ENCODE peak calls at places on chromosomes 3 and 15, in five cellular contexts. G is stomach, Y is suprapubic skin, K is transverse colon, B is breast epithelium. L is an unnamed sample.

GRCh38 chr3:59783468-59783988 is 733.7 kb upstream of the CFAP20DC start:
- DNase-seq in G (no peak), Y (no peak), K (no peak), B (no peak), L (no peak)

GRCh38 chr3:127172670-127173515 is 20.0 kb upstream of the PRR23E start:
- DNase-seq in G (no peak), Y (no peak), K (no peak), B (no peak), L (no peak)

GRCh38 chr3:64972793-64973192 is 285.0 kb upstream of the ADAMTS9 start:
- DNase-seq in G (no peak), Y (no peak), K (no peak), B (no peak), L (no peak)

GRCh38 chr15:36612063-36612788 is 32.8 kb downstream of the CDIN1 start:
- DNase-seq in G (no peak), Y (no peak), K (no peak), B (no peak), L (no peak)

GRCh38 chr15:88613074-88613944 is 7.8 kb upstream of the AEN start:
- DNase-seq in G (no peak), Y (no peak), K (no peak), B (no peak), L (no peak)

GRCh38 chr3:13550257-13550693 is 1.4 kb downstream of the FBLN2 start:
- DNase-seq in G (no peak), Y (no peak), K (no peak), B (no peak), L (no peak)

GRCh38 chr3:113847664-113848461 is 9.3 kb downstream of the GRAMD1C start:
- DNase-seq in G (no peak), Y (no peak), K (no peak), B (no peak), L (no peak)

GRCh38 chr15:28456476-28457395 is 76.0 kb downstream of the GOLGA8G start:
- DNase-seq in G (no peak), Y (peak), K (no peak), B (peak), L (peak)

GRCh38 chr3:196322-197153 is at the start of gene CHL1:
- DNase-seq in G (no peak), Y (peak), K (no peak), B (no peak), L (no peak)

GRCh38 chr3:187382609-187383151 is 14.5 kb downstream of the RTP4 start:
- DNase-seq in G (no peak), Y (no peak), K (no peak), B (no peak), L (no peak)

GRCh38 chr3:184284696-184285095 is 8.9 kb downstream of the ECE2 start:
- DNase-seq in G (peak), Y (no peak), K (no peak), B (no peak), L (no peak)

GRCh38 chr15:38707802-38708671 is 143.4 kb upstream of the RASGRP1 start:
- DNase-seq in G (peak), Y (no peak), K (peak), B (no peak), L (no peak)

GRCh38 chr3:72271923-72272322 is 487.0 kb upstream of the PROK2 start:
- DNase-seq in G (no peak), Y (no peak), K (no peak), B (no peak), L (no peak)

DNA sequence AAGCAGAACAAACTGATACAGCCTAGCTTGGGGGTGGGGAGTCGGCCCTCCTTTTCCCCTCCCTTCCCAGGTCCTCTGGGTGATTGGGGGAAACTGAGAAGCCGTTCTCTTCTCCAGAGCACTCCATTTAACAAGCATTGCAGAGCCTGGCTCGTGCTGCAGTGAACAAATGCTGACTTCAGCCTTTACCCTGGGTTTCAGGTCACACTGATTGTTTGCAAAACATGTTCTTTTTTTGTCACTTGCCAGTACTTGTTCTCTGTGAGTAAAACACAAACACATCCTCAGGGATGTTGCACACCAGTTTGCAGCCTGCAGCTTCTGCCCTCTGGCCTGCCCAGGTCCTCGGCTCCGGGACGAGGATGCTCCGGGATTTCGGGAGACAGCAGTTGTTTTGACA is 132.8 kb downstream of the PGPEP1L start:
- DNase-seq in G (no peak), Y (no peak), K (no peak), B (no peak), L (no peak)
- TF ChIP-seq POLR2AphosphoS5 in G (no peak), Y (no peak), K (no peak), B (no peak), L (no peak)

DNA sequence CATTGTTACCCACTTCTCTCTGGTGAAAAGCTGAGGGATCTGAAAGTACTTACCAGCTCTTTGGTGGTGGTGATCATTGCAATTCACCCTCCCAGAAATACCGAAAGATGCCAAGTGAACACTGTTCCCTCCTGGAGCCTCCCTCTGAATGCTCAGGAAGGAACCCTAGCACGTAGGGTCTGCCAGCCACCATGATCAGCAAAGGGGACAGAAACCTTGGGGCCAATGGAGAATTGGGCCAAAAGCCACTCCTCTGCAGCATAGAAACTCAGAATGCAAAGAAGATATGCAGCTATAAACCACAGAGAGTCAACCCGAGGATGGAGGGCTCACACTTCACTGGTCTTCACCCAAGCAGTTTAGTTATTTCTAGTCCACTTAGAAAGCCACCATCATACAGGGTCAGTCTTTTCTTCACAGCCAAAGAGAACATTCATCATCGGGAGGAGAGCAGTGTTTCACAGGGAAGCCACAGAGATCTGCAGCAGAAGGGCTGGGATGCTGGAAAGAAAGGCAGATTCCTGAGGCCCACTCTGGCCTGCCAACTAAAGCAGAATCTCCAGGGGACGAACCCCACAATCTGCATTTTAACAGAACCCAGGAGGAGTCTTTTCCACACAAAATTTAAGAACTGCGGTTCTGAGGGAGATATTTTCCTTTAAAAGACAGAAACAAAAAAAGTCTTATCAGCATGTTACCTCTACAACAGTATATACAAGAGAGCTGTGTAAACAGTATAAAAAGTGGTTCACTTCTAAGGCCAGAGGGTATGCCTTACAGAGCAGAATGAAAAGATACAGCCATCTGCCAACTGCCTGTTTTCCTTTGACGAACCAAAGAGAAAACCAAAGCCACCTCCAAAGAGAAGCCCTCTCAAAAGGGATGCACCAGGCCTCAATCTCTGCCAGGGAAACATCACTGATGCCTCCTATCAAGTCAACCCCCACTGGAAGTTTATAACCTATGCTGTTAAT is 11.3 kb downstream of the TBC1D2B start:
- DNase-seq in G (no peak), Y (no peak), K (no peak), B (no peak), L (no peak)
- TF ChIP-seq POLR2A in G (no peak), Y (no peak), K (no peak), B (no peak), L (no peak)

GRCh38 chr15:57680021-57680420 is 26.5 kb upstream of the POLR2M start:
- DNase-seq in G (no peak), Y (no peak), K (no peak), B (no peak), L (no peak)

GRCh38 chr15:57681011-57681410 is 25.5 kb upstream of the POLR2M start:
- DNase-seq in G (no peak), Y (no peak), K (no peak), B (no peak), L (no peak)

GRCh38 chr15:57675481-57676181 is 30.9 kb upstream of the POLR2M start:
- DNase-seq in G (no peak), Y (no peak), K (no peak), B (no peak), L (peak)

GRCh38 chr15:57677206-57677605 is 29.3 kb upstream of the POLR2M start:
- DNase-seq in G (no peak), Y (no peak), K (no peak), B (no peak), L (no peak)

GRCh38 chr15:57676578-57676977 is 29.9 kb upstream of the POLR2M start:
- DNase-seq in G (no peak), Y (no peak), K (no peak), B (no peak), L (no peak)
- H3K27ac ChIP-seq in G (no peak), Y (no peak), K (no peak), B (no peak), L (no peak)

DNA sequence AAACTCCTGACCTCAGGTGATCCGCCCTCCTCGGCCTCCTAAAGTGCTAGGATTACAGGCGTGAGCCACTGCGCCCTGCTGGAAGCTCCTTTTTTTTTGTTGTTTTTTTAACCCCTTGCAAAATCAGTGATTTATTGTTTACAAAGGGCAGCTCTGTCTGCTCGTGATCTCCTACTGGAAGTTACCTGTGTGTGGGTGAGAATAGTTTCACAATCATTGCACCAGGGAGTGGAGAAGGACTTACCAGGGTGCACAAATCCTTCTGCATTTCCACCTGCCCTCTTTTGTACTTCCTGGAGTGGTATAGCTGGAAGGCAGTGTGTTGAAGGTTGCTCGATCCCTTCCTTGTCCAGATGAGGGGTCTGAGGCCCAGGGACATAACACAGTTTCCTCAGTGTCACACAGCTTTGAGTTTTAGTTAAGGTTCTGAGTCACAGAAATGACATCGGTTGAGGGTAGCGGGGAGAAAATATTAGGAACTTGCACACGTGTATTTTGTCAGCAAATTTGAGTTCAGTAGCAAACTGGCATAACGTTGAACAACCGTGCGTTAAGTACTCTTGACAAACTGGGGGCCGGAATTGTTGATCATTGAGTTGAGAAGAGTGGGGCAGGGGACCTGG is 11.3 kb upstream of the TRAK1 start:
- DNase-seq in G (no peak), Y (no peak), K (peak), B (no peak), L (no peak)
- TF ChIP-seq POLR2AphosphoS5 in G (peak), Y (no peak), K (peak), B (no peak), L (no peak)